ENCODE peak calls at places on chromosomes 6 and 20, in five cellular contexts. R is NCI-H146, H is neural progenitor cell, Y is fibroblast of the aortic adventitia, G is Kasumi-1. F is an unnamed sample.
A peak's percentile ranks its signal among the peaks of the same experiment; 100 is the strongest.

GRCh38 chr6:81241717-81242116 is 510.8 kb downstream of the TENT5A start:
- DNase-seq in R (peak; percentile 19), H (peak; percentile 43), Y (peak; percentile 78), G (peak; percentile 76), F (no peak)

GRCh38 chr20:1165941-1166340 is 18.8 kb downstream of the TMEM74B start:
- DNase-seq in R (no peak), H (no peak), Y (no peak), G (no peak), F (no peak)

GRCh38 chr6:117548797-117549301 is 53.5 kb downstream of the GOPC start:
- DNase-seq in R (peak; percentile 71), H (no peak), Y (peak; percentile 71), G (no peak), F (no peak)

GRCh38 chr6:53646606-53647005 is 18.9 kb downstream of the KLHL31 start:
- DNase-seq in R (no peak), H (no peak), Y (no peak), G (no peak), F (no peak)

GRCh38 chr6:89610149-89610642 is 28.4 kb downstream of the LYRM2 start:
- DNase-seq in R (peak; percentile 58), H (peak; percentile 74), Y (peak; percentile 44), G (peak; percentile 76), F (peak; percentile 54)

GRCh38 chr20:64189530-64189966 is 25.3 kb downstream of the MYT1 start:
- DNase-seq in R (peak; percentile 33), H (no peak), Y (no peak), G (no peak), F (no peak)

GRCh38 chr6:24229694-24230093 is 103.7 kb downstream of the NRSN1 start:
- DNase-seq in R (no peak), H (no peak), Y (no peak), G (no peak), F (no peak)

GRCh38 chr6:14641401-14641800 is 523.8 kb downstream of the CD83 start:
- DNase-seq in R (no peak), H (no peak), Y (no peak), G (no peak), F (no peak)

GRCh38 chr6:39476670-39477069 is 154.2 kb upstream of the KCNK16 start:
- DNase-seq in R (no peak), H (no peak), Y (no peak), G (no peak), F (no peak)

GRCh38 chr6:132490024-132490423 is 22.9 kb downstream of the STX7 start:
- DNase-seq in R (no peak), H (no peak), Y (peak; percentile 29), G (peak; percentile 53), F (no peak)

GRCh38 chr20:61295249-61295648 is 43.2 kb downstream of the CDH4 start:
- DNase-seq in R (no peak), H (no peak), Y (no peak), G (no peak), F (no peak)

GRCh38 chr20:17611540-17612286 is 41.8 kb downstream of the DSTN start:
- DNase-seq in R (no peak), H (peak; percentile 42), Y (peak; percentile 23), G (peak; percentile 21), F (no peak)

GRCh38 chr20:24485981-24486380 is 16.6 kb downstream of the SYNDIG1 start:
- DNase-seq in R (no peak), H (no peak), Y (no peak), G (no peak), F (no peak)